ENCODE peak calls at places on chromosomes 1 and 21, in eight cellular contexts. Q is brain microvascular endothelial cell, B is amygdala, Y is ELR, H is substantia nigra, O is GM04504, D is KG1, K is HCEC 1CT. P is an unnamed sample.

GRCh38 chr1:192979542-192979941 is 79.6 kb downstream of the UCHL5 start:
- DNase-seq in Q (no peak), B (no peak), Y (no peak), H (no peak), O (no peak), D (no peak), K (no peak), P (no peak)

GRCh38 chr1:165353731-165354671 is 2.5 kb downstream of the LMX1A start:
- DNase-seq in Q (no peak), B (no peak), Y (peak), H (no peak), O (no peak), D (no peak), K (no peak), P (no peak)

GRCh38 chr1:59292557-59292956 is 4.3 kb upstream of the FGGY start:
- DNase-seq in Q (peak), B (no peak), Y (peak), H (peak), O (no peak), D (peak), K (peak), P (peak)

GRCh38 chr1:22224631-22225030 is 81.7 kb upstream of the WNT4 start:
- DNase-seq in Q (no peak), B (no peak), Y (no peak), H (no peak), O (no peak), D (no peak), K (no peak), P (no peak)

GRCh38 chr1:45177452-45177851 is 29.0 kb downstream of the ZSWIM5 start:
- DNase-seq in Q (peak), B (no peak), Y (peak), H (no peak), O (no peak), D (no peak), K (peak), P (no peak)

GRCh38 chr21:33299181-33299752 is 25.5 kb upstream of the IFNAR1 start:
- DNase-seq in Q (no peak), B (no peak), Y (no peak), H (no peak), O (no peak), D (peak), K (no peak), P (peak)

GRCh38 chr1:10433790-10434189 is 3.6 kb downstream of the CENPS start:
- DNase-seq in Q (no peak), B (no peak), Y (no peak), H (no peak), O (no peak), D (no peak), K (no peak), P (no peak)

GRCh38 chr21:29669416-29669815 is 270.4 kb downstream of the GRIK1 start:
- DNase-seq in Q (no peak), B (no peak), Y (no peak), H (no peak), O (no peak), D (no peak), K (no peak), P (no peak)